ENCODE peak calls at places on chromosomes 7 and 10, in eight cellular contexts. I, X, N, O, Q, V, P and M are unnamed samples.

GRCh38 chr7:138729444-138729843 is 28.3 kb upstream of the SVOPL start:
- DNase-seq in I (no peak), X (no peak), N (no peak), O (no peak), Q (no peak), V (peak; percentile 16), P (no peak), M (no peak)

GRCh38 chr7:157752832-157753291 is 416.1 kb downstream of the DNAJB6 start:
- DNase-seq in I (no peak), X (no peak), N (no peak), O (no peak), Q (no peak), V (no peak), P (no peak), M (no peak)

GRCh38 chr7:100613447-100614185 is 1.3 kb downstream of the MOSPD3 start:
- DNase-seq in I (no peak), X (no peak), N (no peak), O (no peak), Q (no peak), V (no peak), P (no peak), M (no peak)

GRCh38 chr10:131155218-131155902 is 156.2 kb downstream of the TCERG1L start:
- DNase-seq in I (no peak), X (no peak), N (no peak), O (no peak), Q (no peak), V (no peak), P (no peak), M (no peak)

GRCh38 chr7:151637781-151638261 is 118.1 kb upstream of the RHEB start:
- DNase-seq in I (no peak), X (no peak), N (no peak), O (peak; percentile 74), Q (no peak), V (no peak), P (no peak), M (no peak)

GRCh38 chr7:74262639-74263398 is 8.6 kb upstream of the RFC2 start:
- DNase-seq in I (no peak), X (no peak), N (no peak), O (no peak), Q (no peak), V (no peak), P (no peak), M (no peak)

GRCh38 chr10:47101807-47102206 is 190.6 kb downstream of the PTPN20 start:
- DNase-seq in I (peak; percentile 19), X (no peak), N (no peak), O (no peak), Q (no peak), V (no peak), P (no peak), M (no peak)

GRCh38 chr7:95614442-95614940 is 18.2 kb upstream of the PDK4 start:
- DNase-seq in I (no peak), X (no peak), N (no peak), O (no peak), Q (no peak), V (no peak), P (no peak), M (no peak)

GRCh38 chr10:31977440-31978157 is 49.0 kb upstream of the ARHGAP12 start:
- DNase-seq in I (no peak), X (no peak), N (no peak), O (no peak), Q (no peak), V (peak; percentile 63), P (no peak), M (no peak)

GRCh38 chr10:3820255-3820654 is 35.2 kb upstream of the KLF6 start:
- DNase-seq in I (no peak), X (no peak), N (no peak), O (no peak), Q (no peak), V (no peak), P (no peak), M (no peak)

GRCh38 chr7:133688483-133689239 is 435.8 kb downstream of the EXOC4 start:
- DNase-seq in I (no peak), X (no peak), N (no peak), O (no peak), Q (no peak), V (peak; percentile 19), P (no peak), M (no peak)

GRCh38 chr7:15889501-15889900 is 203.0 kb upstream of the MEOX2 start:
- DNase-seq in I (no peak), X (no peak), N (no peak), O (no peak), Q (no peak), V (peak; percentile 31), P (no peak), M (no peak)

GRCh38 chr10:90229486-90229885 is 528.1 kb downstream of the KIF20B start:
- DNase-seq in I (no peak), X (no peak), N (no peak), O (no peak), Q (no peak), V (no peak), P (no peak), M (no peak)

GRCh38 chr10:4557469-4557868 is 268.5 kb upstream of the AKR1E2 start:
- DNase-seq in I (no peak), X (no peak), N (no peak), O (no peak), Q (no peak), V (no peak), P (no peak), M (no peak)

GRCh38 chr10:109902992-109903947 is 20.0 kb downstream of the XPNPEP1 start:
- DNase-seq in I (no peak), X (no peak), N (no peak), O (no peak), Q (no peak), V (peak; percentile 30), P (peak; percentile 62), M (no peak)

GRCh38 chr7:90222811-90223725 is 11.5 kb downstream of the STEAP2 start:
- DNase-seq in I (peak; percentile 60), X (no peak), N (no peak), O (peak; percentile 86), Q (no peak), V (peak; percentile 40), P (no peak), M (no peak)

GRCh38 chr10:6191147-6191546 is 11.6 kb upstream of the PFKFB3 start:
- DNase-seq in I (no peak), X (no peak), N (no peak), O (no peak), Q (no peak), V (no peak), P (no peak), M (no peak)

GRCh38 chr7:116522247-116522646 is 2.6 kb upstream of the CAV1 start:
- DNase-seq in I (no peak), X (no peak), N (no peak), O (no peak), Q (no peak), V (peak; percentile 88), P (no peak), M (no peak)

GRCh38 chr10:91652364-91652763 is 19.5 kb upstream of the PPP1R3C start:
- DNase-seq in I (no peak), X (no peak), N (no peak), O (no peak), Q (no peak), V (peak; percentile 78), P (no peak), M (no peak)

GRCh38 chr10:128036011-128036615 is 90.1 kb downstream of the MKI67 start:
- DNase-seq in I (no peak), X (no peak), N (no peak), O (no peak), Q (no peak), V (no peak), P (no peak), M (no peak)

GRCh38 chr7:121505021-121505420 is 108.9 kb upstream of the FAM3C start:
- DNase-seq in I (no peak), X (no peak), N (no peak), O (no peak), Q (no peak), V (peak; percentile 19), P (no peak), M (no peak)
- H3K4me1 ChIP-seq in I (no peaks in the 10 kb centered on the region), X (no peaks in the 10 kb centered on the region), N (no peaks in the 10 kb centered on the region), O (no peaks in the 10 kb centered on the region), Q (no peaks in the 10 kb centered on the region), V (peaks cover 6% of the 10 kb centered on the region), P (no peaks in the 10 kb centered on the region), M (no peaks in the 10 kb centered on the region)

DNA sequence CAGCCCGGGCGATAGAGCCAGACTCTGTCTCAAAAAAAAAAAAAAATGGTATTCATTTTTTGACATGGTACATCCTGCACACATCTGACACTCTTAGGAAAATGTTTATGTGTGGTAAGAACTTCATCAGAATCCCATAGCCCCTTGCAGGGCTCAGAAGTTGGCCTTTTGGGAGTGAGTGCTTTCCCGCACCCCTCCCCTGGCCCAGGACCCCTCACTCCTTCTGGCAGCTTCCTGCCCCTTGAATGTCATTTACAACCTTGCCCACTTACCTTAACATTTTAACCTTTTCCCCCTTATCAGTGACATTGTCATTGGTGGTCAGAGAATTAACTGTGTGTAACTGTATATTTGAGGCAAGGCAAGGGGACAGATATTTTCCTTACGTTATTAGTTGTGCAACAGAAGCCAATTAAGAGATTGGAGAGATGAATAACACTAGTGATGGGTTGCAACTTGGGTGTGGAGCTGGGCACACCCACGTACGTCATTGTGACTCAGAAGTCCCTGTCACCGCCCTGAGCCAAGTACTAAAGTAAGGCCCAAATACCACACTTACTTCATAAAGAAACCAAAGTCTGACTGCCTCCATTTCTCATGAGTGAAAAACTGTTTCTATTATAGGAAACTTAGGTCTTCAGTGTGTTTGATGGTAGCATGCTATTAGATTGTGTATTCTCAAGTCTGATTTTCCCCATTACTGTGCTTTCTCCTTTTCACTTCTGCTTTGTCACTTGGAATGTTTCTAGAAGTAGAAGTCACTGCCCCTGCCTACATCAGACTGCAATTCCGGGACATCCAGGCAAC is 31.6 kb downstream of the OGDH start:
- DNase-seq in I (peak; percentile 64), X (peak; percentile 55), N (no peak), O (peak; percentile 83), Q (peak; percentile 59), V (peak; percentile 89), P (no peak), M (peak; percentile 71)
- H3K4me3 ChIP-seq in I (no peak overlapping the region), X (peak overlapping the region; percentile 9), N (no peak overlapping the region), O (no peak overlapping the region), Q (peak overlapping the region; percentile 24), V (no peak overlapping the region), P (no peak overlapping the region), M (peak overlapping the region; percentile 5)

DNA sequence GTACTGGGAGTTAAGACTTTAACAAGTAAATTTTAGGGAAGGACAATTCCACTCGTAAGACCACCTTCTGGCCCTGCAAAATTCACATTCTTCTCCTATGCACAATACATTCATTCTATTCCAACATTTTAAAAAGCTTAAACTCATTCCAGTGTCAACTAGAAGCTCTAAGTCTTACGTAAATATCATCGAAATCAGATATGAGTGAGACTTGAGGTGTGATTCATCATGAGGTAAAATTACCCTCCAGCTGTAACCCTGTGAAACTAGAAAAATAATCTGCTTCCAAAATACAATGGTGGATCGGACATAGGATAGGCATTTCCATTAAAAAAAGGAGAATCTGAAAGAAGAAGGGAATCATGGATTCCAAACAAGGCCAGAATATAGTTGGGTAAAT is 370.3 kb downstream of the CDC14C start:
- DNase-seq in I (no peak), X (no peak), N (no peak), O (no peak), Q (no peak), V (peak; percentile 53), P (no peak), M (no peak)
- H3K27ac ChIP-seq in I (no peak overlapping the region), X (no peak overlapping the region), N (peak overlapping the region; percentile 69), O (no peak overlapping the region), Q (no peak overlapping the region), V (peak overlapping the region; percentile 96), P (no peak overlapping the region), M (no peak overlapping the region)

DNA sequence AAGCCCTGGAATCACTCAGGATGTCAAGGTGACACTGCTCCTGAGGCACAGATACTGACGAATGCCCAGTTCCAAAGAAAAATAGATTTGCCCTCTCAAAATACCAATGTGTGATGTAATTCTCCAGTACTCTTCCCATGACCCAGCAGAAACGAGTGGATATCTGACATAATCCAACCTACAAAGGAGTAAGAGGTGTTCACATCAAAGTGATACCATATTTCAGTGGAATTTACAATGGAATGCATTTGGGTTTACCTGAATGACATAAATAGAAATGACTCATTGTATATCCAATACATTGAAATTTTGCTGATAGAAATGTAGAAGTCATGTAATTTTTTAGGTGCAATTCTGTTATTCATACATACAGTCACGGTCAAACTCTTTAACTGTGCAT is 120.9 kb upstream of the ADAM12 start:
- DNase-seq in I (no peak), X (no peak), N (no peak), O (no peak), Q (no peak), V (peak; percentile 55), P (no peak), M (no peak)
- H3K4me1 ChIP-seq in I (no peaks in the 10 kb centered on the region), X (no peaks in the 10 kb centered on the region), N (no peaks in the 10 kb centered on the region), O (no peaks in the 10 kb centered on the region), Q (no peaks in the 10 kb centered on the region), V (peaks cover 11% of the 10 kb centered on the region), P (no peaks in the 10 kb centered on the region), M (no peaks in the 10 kb centered on the region)